ENCODE peak calls at places on chromosomes 1 and 21, in seven cellular contexts. G is body of pancreas, E is transverse colon, Q is ovary, X is spleen, A is esophagus muscularis mucosa, C is vagina. K is an unnamed sample.
A peak's percentile ranks its signal among the peaks of the same experiment; 100 is the strongest.

GRCh38 chr1:86703696-86704455 is 500 bp upstream of the SH3GLB1 start:
- DNase-seq in G (peak; percentile 52), E (no peak), Q (no peak), X (no peak), A (peak; percentile 92), C (no peak), K (peak; percentile 59)

GRCh38 chr1:243598433-243598832 is 251.6 kb downstream of the AKT3 start:
- DNase-seq in G (no peak), E (no peak), Q (no peak), X (no peak), A (no peak), C (no peak), K (no peak)

GRCh38 chr1:29624747-29625420 is 388.6 kb downstream of the PTPRU start:
- DNase-seq in G (no peak), E (no peak), Q (no peak), X (no peak), A (peak; percentile 86), C (no peak), K (no peak)

GRCh38 chr1:31723828-31724359 is 20.1 kb upstream of the COL16A1 start:
- DNase-seq in G (peak; percentile 48), E (peak; percentile 72), Q (peak; percentile 81), X (no peak), A (no peak), C (no peak), K (no peak)

GRCh38 chr1:219812491-219813221 is 115.7 kb downstream of the SLC30A10 start:
- DNase-seq in G (peak; percentile 62), E (peak; percentile 7), Q (no peak), X (no peak), A (no peak), C (no peak), K (no peak)

GRCh38 chr1:181104790-181105133 is 16.3 kb downstream of the IER5 start:
- DNase-seq in G (no peak), E (peak; percentile 37), Q (no peak), X (no peak), A (no peak), C (no peak), K (peak; percentile 65)

GRCh38 chr1:163307479-163308171 is 14.1 kb upstream of the NUF2 start:
- DNase-seq in G (no peak), E (no peak), Q (no peak), X (no peak), A (no peak), C (no peak), K (no peak)

GRCh38 chr1:25658791-25659431 is 42.3 kb downstream of the MAN1C1 start:
- DNase-seq in G (peak; percentile 89), E (peak; percentile 35), Q (peak; percentile 83), X (no peak), A (no peak), C (no peak), K (no peak)

GRCh38 chr1:24694380-24694843 is 50.8 kb upstream of the CLIC4 start:
- DNase-seq in G (no peak), E (no peak), Q (no peak), X (no peak), A (no peak), C (no peak), K (no peak)

GRCh38 chr1:8020032-8020431 is 6.1 kb downstream of the ERRFI1 start:
- DNase-seq in G (peak; percentile 81), E (no peak), Q (no peak), X (no peak), A (no peak), C (no peak), K (peak; percentile 56)

DNA sequence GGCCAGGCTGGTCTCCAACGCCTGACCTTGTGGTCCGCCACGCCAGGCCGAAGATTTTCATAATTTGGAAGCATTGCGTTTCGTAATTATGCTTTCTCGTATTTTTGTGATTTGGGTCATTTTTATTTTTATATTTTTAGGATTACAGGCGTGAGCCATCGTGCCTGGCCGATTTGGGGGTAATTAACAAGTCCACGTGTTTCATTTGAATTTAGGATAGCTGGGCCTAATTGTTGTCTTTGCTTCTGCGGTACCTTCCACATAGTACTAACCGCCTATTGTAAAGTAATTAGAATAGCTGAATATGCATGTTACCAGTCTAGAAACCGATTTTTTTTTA is 1.0 kb downstream of the RCC1 start:
- DNase-seq in G (no peak), E (no peak), Q (no peak), X (no peak), A (no peak), C (no peak), K (no peak)
- TF ChIP-seq POLR2A in G (no peak), E (no peak), Q (no peak), X (no peak), A (no peak), C (no peak), K (no peak)

GRCh38 chr1:13798120-13798519 is 98.1 kb downstream of the PRDM2 start:
- DNase-seq in G (no peak), E (no peak), Q (no peak), X (no peak), A (no peak), C (no peak), K (no peak)
- H3K27ac ChIP-seq in G (no peak overlapping the region), E (no peak overlapping the region), Q (no peak overlapping the region), X (no peak overlapping the region), A (no peak overlapping the region), C (no peak overlapping the region), K (no peak overlapping the region)

DNA sequence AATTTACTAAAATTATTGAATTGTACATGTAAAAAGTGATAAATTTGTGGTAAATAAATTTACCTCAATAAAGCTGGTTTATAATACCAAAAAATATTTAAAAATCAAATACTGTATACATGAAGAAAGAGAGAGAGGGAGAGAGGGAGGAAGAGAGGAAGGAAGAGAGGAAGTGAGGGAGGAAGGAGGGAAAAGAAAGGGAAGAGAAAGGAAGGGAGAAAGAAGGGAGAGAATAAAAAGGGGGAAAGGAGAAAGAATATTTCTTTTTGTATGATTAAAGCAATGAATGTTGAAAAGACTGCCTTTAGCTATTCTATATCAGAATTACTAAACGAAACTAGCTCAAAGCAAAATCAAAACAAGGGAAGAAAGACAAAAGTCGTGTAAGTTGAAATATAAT is 150.0 kb downstream of the LRIG2 start:
- DNase-seq in G (no peak), E (no peak), Q (no peak), X (no peak), A (no peak), C (no peak), K (no peak)
- H3K4me3 ChIP-seq in G (no peak overlapping the region), E (no peak overlapping the region), Q (no peak overlapping the region), X (no peak overlapping the region), A (no peak overlapping the region), C (no peak overlapping the region), K (no peak overlapping the region)

DNA sequence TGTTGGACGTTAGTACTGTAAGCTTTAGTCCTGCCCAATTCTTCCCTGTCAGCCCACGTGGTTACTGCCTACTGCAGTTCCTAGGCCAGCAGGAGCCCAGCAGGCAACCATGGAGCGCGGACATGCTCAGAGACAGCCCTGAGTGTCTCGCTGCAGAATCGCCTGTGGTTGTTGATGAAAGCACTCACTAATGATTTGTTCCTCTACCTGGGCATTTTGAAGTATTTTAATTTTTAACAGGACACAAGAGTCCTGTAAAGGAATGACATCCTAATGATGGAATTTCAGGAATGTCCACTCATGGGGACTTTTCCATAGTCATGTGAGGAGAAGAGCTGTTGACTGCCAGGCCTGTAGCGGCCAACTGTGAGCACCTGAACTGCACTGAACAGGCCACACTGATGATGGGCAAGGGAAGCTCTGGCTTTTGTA is 44.1 kb downstream of the PGBD5 start:
- DNase-seq in G (peak; percentile 59), E (no peak), Q (no peak), X (no peak), A (no peak), C (no peak), K (no peak)
- TF ChIP-seq POLR2A in G (no peak), E (no peak), Q (no peak), X (no peak), A (no peak), C (no peak), K (no peak)

DNA sequence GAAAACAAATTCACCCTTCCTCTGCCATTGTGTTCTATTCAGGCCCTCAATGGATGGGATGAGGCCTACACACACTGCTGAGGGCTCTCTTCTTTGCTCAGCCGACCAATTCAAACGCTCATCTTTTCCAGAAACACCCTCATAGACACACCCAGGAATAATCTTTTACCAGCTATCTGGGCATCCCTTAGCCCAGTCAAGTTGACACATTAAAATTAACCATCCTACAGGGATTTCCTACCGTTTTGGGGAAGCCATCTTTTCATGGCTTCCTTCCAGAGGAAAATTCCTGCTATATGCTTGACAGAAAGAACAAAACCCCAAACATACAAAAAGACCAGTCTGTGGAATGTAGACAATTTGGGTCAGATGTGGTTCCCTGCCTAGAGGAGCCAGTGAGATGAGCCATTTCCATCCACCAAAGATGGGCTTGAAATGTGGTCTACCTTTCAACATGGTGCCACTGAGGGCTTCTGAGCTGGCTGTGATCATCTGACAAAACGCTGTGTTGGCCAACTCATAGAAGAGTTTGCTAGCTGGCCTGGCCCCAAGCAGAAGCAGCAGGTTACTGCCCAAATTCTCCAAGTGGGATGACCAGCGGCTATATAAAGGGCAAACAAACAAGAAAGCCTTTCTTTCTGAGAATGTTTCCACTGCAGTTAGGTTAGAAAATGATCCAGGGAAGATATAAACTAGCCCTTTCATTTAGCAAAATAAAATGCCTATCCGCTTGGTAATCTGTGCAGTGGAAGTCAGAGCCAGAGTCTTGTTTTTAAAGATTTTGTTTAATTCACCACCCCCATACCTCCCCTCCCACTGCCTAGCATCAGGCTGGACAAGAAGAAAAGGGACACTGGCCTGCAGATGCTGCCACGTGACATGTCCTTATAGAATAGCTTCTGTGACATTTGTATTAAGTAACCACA is 69.1 kb upstream of the MRPS6 start:
- DNase-seq in G (no peak), E (no peak), Q (no peak), X (no peak), A (no peak), C (no peak), K (no peak)
- H3K27ac ChIP-seq in G (no peak overlapping the region), E (no peak overlapping the region), Q (no peak overlapping the region), X (no peak overlapping the region), A (peak overlapping the region; percentile 37), C (peak overlapping the region; percentile 49), K (no peak overlapping the region)

DNA sequence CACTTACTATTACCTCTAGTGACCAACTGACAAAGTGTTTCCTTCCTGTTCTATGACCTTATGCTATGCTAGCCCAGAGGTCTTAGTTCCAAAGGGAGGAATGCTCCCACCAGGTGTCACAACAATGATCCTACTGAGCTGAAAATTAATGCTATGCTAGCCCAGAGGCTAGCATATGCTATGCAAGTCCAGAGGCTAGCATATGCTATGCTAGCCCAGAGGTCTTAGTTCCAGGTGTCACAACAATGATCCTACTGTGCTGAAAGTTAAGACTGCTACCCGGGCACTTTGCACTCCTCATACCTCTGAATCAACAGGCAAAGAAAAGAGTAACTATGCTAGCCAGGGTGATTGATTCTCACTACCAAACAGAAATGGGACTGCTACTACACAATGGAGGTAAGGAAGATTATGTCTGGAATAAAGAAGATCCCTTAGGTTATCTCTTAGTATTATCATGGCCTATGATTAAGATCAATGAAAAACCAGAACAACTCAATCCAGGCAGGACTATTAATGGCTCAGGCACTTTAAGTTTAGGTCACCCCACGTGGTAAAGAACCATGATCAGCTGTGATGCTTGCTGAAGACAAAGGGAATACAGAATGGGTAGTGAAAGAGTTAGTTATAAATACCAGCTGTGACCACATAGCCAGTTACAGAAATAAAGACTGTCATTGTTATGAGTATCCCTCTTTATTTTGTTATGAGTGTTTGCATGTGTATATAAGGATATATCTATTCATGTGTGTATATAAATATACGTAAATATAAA is 114.1 kb downstream of the CSMD2 start:
- DNase-seq in G (no peak), E (no peak), Q (no peak), X (no peak), A (no peak), C (no peak), K (no peak)
- H3K4me3 ChIP-seq in G (no peak overlapping the region), E (no peak overlapping the region), Q (no peak overlapping the region), X (no peak overlapping the region), A (no peak overlapping the region), C (no peak overlapping the region), K (no peak overlapping the region)

K was measured in Peyer's patch.